ENCODE peak calls at places on chromosomes 12 and 14, in nine cellular contexts. R, V, B, X, D, G, J, Z and K are unnamed samples.

GRCh38 chr14:30464481-30464880 is 94.5 kb upstream of the G2E3 start:
- DNase-seq in R (no peak), G (no peak), Z (no peak), J (no peak), B (no peak), V (no peak), X (no peak), D (no peak), K (no peak)

GRCh38 chr12:95216704-95217376 is 427 bp downstream of the FGD6 start:
- DNase-seq in Z (peak), B (no peak), R (no peak), G (no peak), J (no peak), V (no peak), D (no peak), X (no peak), K (no peak)

GRCh38 chr14:100725587-100726387 is 905 bp upstream of the DLK1 start:
- DNase-seq in G (no peak), R (no peak), J (no peak), Z (no peak), D (no peak), V (no peak), B (peak), X (no peak), K (no peak)

GRCh38 chr14:102317564-102318248 is 1.8 kb upstream of the ZNF839 start:
- DNase-seq in R (no peak), X (no peak), Z (peak), J (no peak), B (peak), D (no peak), V (no peak), G (peak), K (no peak)

GRCh38 chr12:90939382-90939781 is 15.6 kb downstream of the CCER1 start:
- DNase-seq in V (no peak), X (no peak), G (no peak), D (no peak), J (no peak), Z (no peak), R (no peak), B (no peak), K (no peak)

GRCh38 chr12:94272280-94272679 is 123.9 kb downstream of the PLXNC1 start:
- DNase-seq in D (no peak), R (no peak), V (no peak), G (no peak), Z (no peak), J (no peak), B (no peak), X (no peak), K (no peak)

GRCh38 chr12:77488041-77488620 is 342.6 kb upstream of the NAV3 start:
- DNase-seq in Z (no peak), G (no peak), J (no peak), R (no peak), V (no peak), B (no peak), X (no peak), D (no peak), K (no peak)

GRCh38 chr12:1122803-1123202 is 131.8 kb downstream of the ERC1 start:
- DNase-seq in J (no peak), B (no peak), R (peak), G (no peak), X (no peak), V (no peak), Z (no peak), D (no peak), K (peak)

GRCh38 chr14:100138082-100138787 is 21.2 kb downstream of the DEGS2 start:
- DNase-seq in B (no peak), Z (no peak), G (no peak), R (no peak), X (no peak), D (no peak), V (no peak), J (no peak), K (no peak)

GRCh38 chr12:111505601-111506036 is 93.5 kb downstream of the ATXN2 start:
- DNase-seq in J (no peak), G (no peak), V (no peak), D (no peak), R (no peak), Z (no peak), X (no peak), B (no peak), K (no peak)

GRCh38 chr12:87827638-87828264 is 201.4 kb downstream of the C12orf50 start:
- DNase-seq in G (no peak), R (no peak), Z (no peak), B (no peak), D (no peak), J (no peak), V (no peak), X (no peak), K (no peak)

GRCh38 chr12:126668538-126668937 is 1598.4 kb upstream of the TMEM132C start:
- DNase-seq in R (no peak), G (no peak), D (no peak), B (no peak), V (no peak), J (no peak), Z (no peak), X (no peak), K (no peak)

GRCh38 chr12:70920251-70920851 is at the start of gene PTPRR:
- DNase-seq in J (no peak), R (no peak), X (no peak), D (no peak), B (no peak), Z (peak), G (no peak), V (no peak), K (no peak)

GRCh38 chr14:66069830-66070541 is 416.2 kb upstream of the CCDC196 start:
- DNase-seq in R (no peak), X (no peak), G (no peak), V (no peak), J (no peak), D (no peak), Z (no peak), B (no peak), K (no peak)

GRCh38 chr14:84963518-84963917 is 566.4 kb upstream of the FLRT2 start:
- DNase-seq in G (no peak), X (no peak), R (no peak), B (no peak), Z (peak), J (no peak), V (no peak), D (no peak), K (no peak)